ENCODE peak calls at places on chromosomes 3 and 15, in six cellular contexts. One of them, this sample, is unnamed.

GRCh38 chr3:124558898-124559649 is 171.2 kb upstream of the UMPS start:
- DNase-seq in upper lobe of right lung: peak; percentile 78
- DNase-seq in uterus: peak; percentile 92
- DNase-seq in aorta: peak; percentile 94
- DNase-seq in heart left ventricle: peak; percentile 73
- DNase-seq in colonic mucosa: peak; percentile 87
- DNase-seq in this sample: peak; percentile 88

GRCh38 chr3:52857108-52857507 is 22.3 kb upstream of the MUSTN1 start:
- DNase-seq in colonic mucosa: no peak
- DNase-seq in heart left ventricle: no peak
- DNase-seq in upper lobe of right lung: no peak
- DNase-seq in aorta: no peak
- DNase-seq in uterus: no peak
- DNase-seq in this sample: no peak

GRCh38 chr15:81011593-81011992 is 10.9 kb downstream of the TLNRD1 start:
- DNase-seq in upper lobe of right lung: no peak
- DNase-seq in colonic mucosa: no peak
- DNase-seq in uterus: no peak
- DNase-seq in heart left ventricle: no peak
- DNase-seq in aorta: no peak
- DNase-seq in this sample: no peak

GRCh38 chr3:16056210-16056607 is 118.3 kb upstream of the GALNT15 start:
- DNase-seq in uterus: no peak
- DNase-seq in aorta: no peak
- DNase-seq in heart left ventricle: no peak
- DNase-seq in upper lobe of right lung: no peak
- DNase-seq in colonic mucosa: no peak
- DNase-seq in this sample: peak; percentile 69

GRCh38 chr3:42504334-42505202 is 2.1 kb downstream of the VIPR1 start:
- DNase-seq in aorta: peak; percentile 64
- DNase-seq in uterus: peak; percentile 6
- DNase-seq in upper lobe of right lung: peak; percentile 40
- DNase-seq in colonic mucosa: peak; percentile 75
- DNase-seq in heart left ventricle: peak; percentile 11
- DNase-seq in this sample: no peak

GRCh38 chr3:52784021-52784621 is 6.7 kb downstream of the ITIH1 start:
- DNase-seq in upper lobe of right lung: peak; percentile 51
- DNase-seq in uterus: peak; percentile 7
- DNase-seq in colonic mucosa: no peak
- DNase-seq in aorta: peak; percentile 55
- DNase-seq in heart left ventricle: no peak
- DNase-seq in this sample: no peak

GRCh38 chr3:186815490-186815889 is 9.2 kb upstream of the RFC4 start:
- DNase-seq in aorta: no peak
- DNase-seq in heart left ventricle: no peak
- DNase-seq in uterus: no peak
- DNase-seq in upper lobe of right lung: no peak
- DNase-seq in colonic mucosa: no peak
- DNase-seq in this sample: no peak

GRCh38 chr3:45088543-45088942 is 57.6 kb downstream of the CDCP1 start:
- DNase-seq in upper lobe of right lung: no peak
- DNase-seq in aorta: no peak
- DNase-seq in heart left ventricle: no peak
- DNase-seq in uterus: no peak
- DNase-seq in colonic mucosa: no peak
- DNase-seq in this sample: no peak

GRCh38 chr15:58840048-58840447 is 68.9 kb downstream of the MINDY2 start:
- DNase-seq in uterus: no peak
- DNase-seq in upper lobe of right lung: no peak
- DNase-seq in colonic mucosa: no peak
- DNase-seq in heart left ventricle: no peak
- DNase-seq in aorta: no peak
- DNase-seq in this sample: no peak

GRCh38 chr15:92306662-92307061 is 87.0 kb upstream of the ST8SIA2 start:
- DNase-seq in uterus: no peak
- DNase-seq in aorta: no peak
- DNase-seq in colonic mucosa: no peak
- DNase-seq in upper lobe of right lung: no peak
- DNase-seq in heart left ventricle: no peak
- DNase-seq in this sample: no peak

GRCh38 chr3:168885028-168885427 is 778.5 kb downstream of the MECOM start:
- DNase-seq in upper lobe of right lung: no peak
- DNase-seq in uterus: no peak
- DNase-seq in aorta: no peak
- DNase-seq in colonic mucosa: no peak
- DNase-seq in heart left ventricle: no peak
- DNase-seq in this sample: no peak

GRCh38 chr3:142976621-142977398 is 13.3 kb upstream of the PAQR9 start:
- DNase-seq in uterus: peak; percentile 42
- DNase-seq in colonic mucosa: peak; percentile 45
- DNase-seq in heart left ventricle: peak; percentile 87
- DNase-seq in aorta: peak; percentile 96
- DNase-seq in upper lobe of right lung: peak; percentile 79
- DNase-seq in this sample: peak; percentile 95

GRCh38 chr3:17030438-17030837 is 145.7 kb downstream of the PLCL2 start:
- DNase-seq in uterus: no peak
- DNase-seq in colonic mucosa: no peak
- DNase-seq in heart left ventricle: no peak
- DNase-seq in upper lobe of right lung: no peak
- DNase-seq in aorta: no peak
- DNase-seq in this sample: no peak

GRCh38 chr15:81752149-81752942 is 293.5 kb downstream of the MEX3B start:
- DNase-seq in heart left ventricle: peak; percentile 33
- DNase-seq in aorta: peak; percentile 73
- DNase-seq in upper lobe of right lung: no peak
- DNase-seq in uterus: peak; percentile 40
- DNase-seq in colonic mucosa: peak; percentile 27
- DNase-seq in this sample: peak; percentile 91

DNA sequence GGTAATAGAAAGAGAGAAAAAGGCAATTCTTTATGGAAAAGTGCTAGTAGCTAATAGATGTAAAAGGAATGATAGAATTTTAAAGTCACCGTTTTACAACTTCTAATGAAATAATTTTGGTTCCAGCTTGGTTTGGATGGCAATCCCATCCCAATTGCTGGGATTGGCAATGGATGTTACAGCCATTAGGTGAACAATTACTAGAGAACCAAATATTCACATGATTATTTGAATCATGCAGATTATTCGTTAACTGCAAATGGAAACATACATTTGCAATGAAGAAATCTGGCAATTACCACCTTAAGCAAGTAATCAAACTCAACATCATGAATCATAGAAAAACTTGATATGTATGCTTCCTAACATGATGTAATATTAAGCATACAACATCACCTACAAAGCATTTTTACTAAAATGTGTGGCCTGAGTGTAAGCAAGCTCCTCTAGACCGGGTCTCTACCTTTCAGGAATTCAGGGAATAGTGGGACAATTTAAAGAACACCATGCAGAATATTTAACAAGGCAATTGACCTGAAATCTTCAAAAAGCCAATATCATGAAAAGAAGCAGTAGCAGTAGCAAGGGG is 26.2 kb upstream of the ANP32A start:
- DNase-seq in upper lobe of right lung: no peak
- DNase-seq in colonic mucosa: no peak
- DNase-seq in aorta: no peak
- DNase-seq in uterus: no peak
- DNase-seq in heart left ventricle: no peak
- DNase-seq in this sample: no peak
- H3K27ac ChIP-seq in upper lobe of right lung: no peak overlapping the region
- H3K27ac ChIP-seq in colonic mucosa: no peak overlapping the region
- H3K27ac ChIP-seq in aorta: no peak overlapping the region
- H3K27ac ChIP-seq in uterus: no peak overlapping the region
- H3K27ac ChIP-seq in heart left ventricle: no peak overlapping the region
- H3K27ac ChIP-seq in this sample: no peak overlapping the region

GRCh38 chr15:23561914-23562313 is 3.6 kb upstream of the MKRN3 start:
- DNase-seq in heart left ventricle: no peak
- DNase-seq in uterus: no peak
- DNase-seq in aorta: no peak
- DNase-seq in colonic mucosa: no peak
- DNase-seq in upper lobe of right lung: no peak
- DNase-seq in this sample: no peak
- H3K9me3 ChIP-seq in heart left ventricle: no peaks in the 10 kb centered on the region
- H3K9me3 ChIP-seq in uterus: no peaks in the 10 kb centered on the region
- H3K9me3 ChIP-seq in aorta: no peaks in the 10 kb centered on the region
- H3K9me3 ChIP-seq in colonic mucosa: no peaks in the 10 kb centered on the region
- H3K9me3 ChIP-seq in upper lobe of right lung: no peaks in the 10 kb centered on the region
- H3K9me3 ChIP-seq in this sample: no peaks in the 10 kb centered on the region

DNA sequence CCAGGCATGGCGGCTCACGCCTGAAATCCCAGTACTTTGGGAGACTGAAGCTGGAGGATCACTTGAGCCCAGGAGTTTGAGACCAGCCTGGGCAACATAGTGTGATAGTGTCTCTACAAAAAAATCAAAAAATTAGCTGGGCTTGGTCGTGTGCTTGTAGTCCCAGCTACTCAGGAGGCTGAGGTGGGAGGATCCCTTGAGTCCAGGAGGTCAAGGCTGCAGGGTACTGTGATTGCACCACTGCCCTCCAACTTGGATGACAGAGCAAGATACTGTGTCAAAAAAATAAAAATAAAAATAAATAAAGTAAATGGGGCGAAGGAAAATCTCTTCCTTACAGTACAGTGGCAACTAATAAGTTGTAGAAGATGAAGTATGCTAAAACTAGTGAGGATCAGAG is 29.6 kb downstream of the LSM3 start:
- DNase-seq in upper lobe of right lung: no peak
- DNase-seq in heart left ventricle: no peak
- DNase-seq in colonic mucosa: no peak
- DNase-seq in aorta: no peak
- DNase-seq in uterus: no peak
- DNase-seq in this sample: no peak
- H3K4me1 ChIP-seq in upper lobe of right lung: peaks cover 18% of the 10 kb centered on the region
- H3K4me1 ChIP-seq in heart left ventricle: peaks cover 6% of the 10 kb centered on the region
- H3K4me1 ChIP-seq in colonic mucosa: no peaks in the 10 kb centered on the region
- H3K4me1 ChIP-seq in aorta: peaks cover 2% of the 10 kb centered on the region
- H3K4me1 ChIP-seq in uterus: peaks cover 4% of the 10 kb centered on the region
- H3K4me1 ChIP-seq in this sample: peaks cover 9% of the 10 kb centered on the region

GRCh38 chr3:61683409-61684261 is 122.3 kb downstream of the PTPRG start:
- DNase-seq in upper lobe of right lung: no peak
- DNase-seq in colonic mucosa: no peak
- DNase-seq in uterus: no peak
- DNase-seq in heart left ventricle: no peak
- DNase-seq in aorta: no peak
- DNase-seq in this sample: no peak
- H3K27ac ChIP-seq in upper lobe of right lung: no peak overlapping the region
- H3K27ac ChIP-seq in colonic mucosa: peak overlapping the region; percentile 39
- H3K27ac ChIP-seq in uterus: no peak overlapping the region
- H3K27ac ChIP-seq in heart left ventricle: peak overlapping the region; percentile 34
- H3K27ac ChIP-seq in aorta: peak overlapping the region; percentile 88
- H3K27ac ChIP-seq in this sample: no peak overlapping the region

GRCh38 chr15:46556559-46556958 is 921.7 kb downstream of the SQOR start:
- DNase-seq in uterus: no peak
- DNase-seq in heart left ventricle: no peak
- DNase-seq in aorta: no peak
- DNase-seq in colonic mucosa: no peak
- DNase-seq in upper lobe of right lung: no peak
- DNase-seq in this sample: no peak

DNA sequence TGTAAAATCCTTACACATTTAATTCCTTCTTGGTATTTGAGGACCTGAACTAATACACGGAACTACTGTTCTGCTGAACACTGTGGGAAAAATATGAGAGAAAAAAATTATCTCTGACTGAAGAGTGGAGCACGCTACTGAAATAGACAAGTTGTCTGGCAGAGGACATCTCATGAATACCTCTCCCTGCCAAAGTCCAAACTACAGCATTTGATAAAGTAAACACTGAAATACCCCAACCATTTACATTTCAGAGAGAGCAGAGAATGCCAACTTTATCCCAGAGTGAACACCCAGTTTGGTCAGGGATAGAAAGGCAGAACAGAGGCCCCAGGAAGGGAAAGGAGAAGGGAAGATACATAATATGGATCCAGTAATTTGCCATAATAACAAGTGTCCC is 920.7 kb downstream of the SQOR start:
- DNase-seq in heart left ventricle: no peak
- DNase-seq in upper lobe of right lung: no peak
- DNase-seq in colonic mucosa: no peak
- DNase-seq in aorta: no peak
- DNase-seq in uterus: no peak
- DNase-seq in this sample: no peak
- H3K9me3 ChIP-seq in heart left ventricle: no peaks in the 10 kb centered on the region
- H3K9me3 ChIP-seq in upper lobe of right lung: no peaks in the 10 kb centered on the region
- H3K9me3 ChIP-seq in colonic mucosa: no peaks in the 10 kb centered on the region
- H3K9me3 ChIP-seq in aorta: peaks cover 1% of the 10 kb centered on the region
- H3K9me3 ChIP-seq in uterus: no peaks in the 10 kb centered on the region
- H3K9me3 ChIP-seq in this sample: no peaks in the 10 kb centered on the region

GRCh38 chr3:50603261-50604109 is 8.1 kb downstream of the CISH start:
- DNase-seq in colonic mucosa: no peak
- DNase-seq in upper lobe of right lung: no peak
- DNase-seq in aorta: no peak
- DNase-seq in heart left ventricle: no peak
- DNase-seq in uterus: no peak
- DNase-seq in this sample: peak; percentile 18
- H3K4me1 ChIP-seq in colonic mucosa: peaks cover 31% of the 10 kb centered on the region
- H3K4me1 ChIP-seq in upper lobe of right lung: peaks cover 88% of the 10 kb centered on the region
- H3K4me1 ChIP-seq in aorta: peaks cover 4% of the 10 kb centered on the region
- H3K4me1 ChIP-seq in heart left ventricle: peaks cover 76% of the 10 kb centered on the region
- H3K4me1 ChIP-seq in uterus: peaks cover 38% of the 10 kb centered on the region
- H3K4me1 ChIP-seq in this sample: peaks cover 24% of the 10 kb centered on the region

GRCh38 chr15:65386886-65387285 is 9.1 kb upstream of the IGDCC3 start:
- DNase-seq in upper lobe of right lung: no peak
- DNase-seq in aorta: peak; percentile 39
- DNase-seq in heart left ventricle: no peak
- DNase-seq in uterus: no peak
- DNase-seq in colonic mucosa: no peak
- DNase-seq in this sample: no peak

GRCh38 chr15:65384505-65384894 is 6.7 kb upstream of the IGDCC3 start:
- DNase-seq in upper lobe of right lung: no peak
- DNase-seq in uterus: no peak
- DNase-seq in heart left ventricle: no peak
- DNase-seq in aorta: peak; percentile 34
- DNase-seq in colonic mucosa: no peak
- DNase-seq in this sample: no peak

GRCh38 chr15:65384895-65385867 is 7.4 kb upstream of the IGDCC3 start:
- DNase-seq in aorta: peak; percentile 92
- DNase-seq in upper lobe of right lung: peak; percentile 88
- DNase-seq in colonic mucosa: peak; percentile 90
- DNase-seq in uterus: peak; percentile 90
- DNase-seq in heart left ventricle: peak; percentile 85
- DNase-seq in this sample: peak; percentile 93

GRCh38 chr15:65386376-65386775 is 8.6 kb upstream of the IGDCC3 start:
- DNase-seq in colonic mucosa: no peak
- DNase-seq in aorta: no peak
- DNase-seq in heart left ventricle: no peak
- DNase-seq in uterus: no peak
- DNase-seq in upper lobe of right lung: no peak
- DNase-seq in this sample: no peak

DNA sequence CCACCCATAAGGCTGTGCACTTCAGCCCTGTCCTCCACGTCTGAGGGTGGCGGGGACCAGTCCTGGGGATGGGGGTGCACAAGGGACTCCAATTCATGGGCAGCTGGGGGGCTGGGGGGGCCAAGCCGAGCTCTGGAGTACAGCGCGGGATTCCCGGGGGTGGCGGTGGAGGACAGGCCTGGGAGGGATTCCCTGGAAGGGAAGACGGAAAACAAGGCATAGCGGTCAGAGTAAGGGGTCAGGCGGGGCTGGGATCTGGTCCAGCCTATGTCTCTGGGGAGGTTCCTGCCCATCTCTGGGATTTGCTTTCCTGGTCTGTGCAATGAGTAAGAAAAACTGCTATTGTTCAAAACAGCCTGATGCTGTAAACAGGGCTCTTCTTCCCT is 8.1 kb upstream of the IGDCC3 start:
- DNase-seq in uterus: peak; percentile 56
- DNase-seq in aorta: no peak
- DNase-seq in upper lobe of right lung: no peak
- DNase-seq in heart left ventricle: peak; percentile 54
- DNase-seq in colonic mucosa: no peak
- DNase-seq in this sample: peak; percentile 80
- H3K27ac ChIP-seq in uterus: peak overlapping the region; percentile 79
- H3K27ac ChIP-seq in aorta: no peak overlapping the region
- H3K27ac ChIP-seq in upper lobe of right lung: no peak overlapping the region
- H3K27ac ChIP-seq in heart left ventricle: peak overlapping the region; percentile 65
- H3K27ac ChIP-seq in colonic mucosa: no peak overlapping the region
- H3K27ac ChIP-seq in this sample: no peak overlapping the region